ENCODE peak calls at places on chromosomes 2 and 18, in nine cellular contexts. J is body of pancreas, T is upper lobe of right lung, N is tibial artery, A is psoas muscle, P is lower lobe of right lung, O is pancreas, Z is aorta, W is heart right ventricle. R is an unnamed sample. For H3K27me3, the result is how much of the 10 kb centered on the place peaks cover.

GRCh38 chr18:11533942-11534496 is 75.4 kb upstream of the SLC35G4 start:
- DNase-seq in J (no peak), A (no peak), Z (no peak), T (no peak), P (no peak), N (no peak), O (no peak), W (no peak), R (no peak)

GRCh38 chr2:26058390-26058789 is 24.5 kb downstream of the RAB10 start:
- DNase-seq in O (no peak), A (no peak), W (no peak), N (no peak), J (no peak), T (no peak), Z (no peak), P (no peak), R (no peak)

GRCh38 chr18:8140841-8141501 is 468.3 kb upstream of the RAB12 start:
- DNase-seq in W (peak), P (no peak), O (no peak), A (peak), Z (no peak), N (no peak), T (no peak), J (peak), R (no peak)

GRCh38 chr2:3631851-3632659 is 25.9 kb upstream of the ALLC start:
- DNase-seq in O (no peak), W (no peak), P (no peak), A (no peak), J (peak), T (peak), N (peak), Z (no peak), R (no peak)

GRCh38 chr2:60550151-60550983 is 3.1 kb downstream of the BCL11A start:
- DNase-seq in P (peak), W (peak), N (no peak), A (no peak), O (peak), T (peak), J (peak), Z (peak), R (peak)

GRCh38 chr2:25954199-25954752 is 28.0 kb downstream of the KIF3C start:
- DNase-seq in N (no peak), W (no peak), Z (no peak), P (no peak), J (no peak), O (no peak), A (no peak), T (no peak), R (no peak)

GRCh38 chr2:178287652-178288344 is 93.5 kb downstream of the OSBPL6 start:
- DNase-seq in N (no peak), W (no peak), O (no peak), A (no peak), P (no peak), Z (no peak), T (no peak), J (no peak), R (no peak)

GRCh38 chr18:43213816-43214215 is 63.5 kb downstream of the SYT4 start:
- DNase-seq in P (no peak), Z (no peak), N (no peak), T (no peak), J (no peak), A (no peak), W (no peak), O (no peak), R (no peak)

GRCh38 chr2:43199492-43200481 is 26.6 kb downstream of the ZFP36L2 start:
- DNase-seq in A (no peak), J (peak), N (no peak), W (no peak), Z (no peak), T (no peak), O (peak), P (no peak), R (no peak)

GRCh38 chr2:102094917-102095316 is 47.6 kb upstream of the IL1R1 start:
- DNase-seq in O (no peak), P (no peak), T (no peak), Z (no peak), J (no peak), W (no peak), A (peak), N (no peak), R (no peak)

GRCh38 chr2:96108578-96109561 is 7.5 kb downstream of the ADRA2B start:
- DNase-seq in Z (peak), T (peak), A (no peak), J (no peak), W (peak), O (peak), P (peak), N (peak), R (no peak)

GRCh38 chr2:126704434-126705165 is 48.6 kb downstream of the GYPC start:
- DNase-seq in N (no peak), Z (no peak), T (no peak), A (no peak), O (no peak), W (no peak), P (no peak), J (no peak), R (no peak)

GRCh38 chr2:164917296-164917903 is 37.9 kb downstream of the SLC38A11 start:
- DNase-seq in O (no peak), A (no peak), P (no peak), J (peak), N (peak), T (no peak), W (peak), Z (peak), R (no peak)

GRCh38 chr2:157303612-157304011 is 22.0 kb downstream of the ERMN start:
- DNase-seq in W (no peak), O (no peak), A (no peak), P (no peak), N (no peak), J (no peak), Z (no peak), T (no peak), R (no peak)

GRCh38 chr2:9991221-9991620 is 39.7 kb downstream of the GRHL1 start:
- DNase-seq in W (no peak), O (no peak), A (no peak), Z (no peak), P (no peak), T (no peak), J (no peak), N (no peak), R (no peak)

GRCh38 chr2:73418343-73418742 is 32.7 kb downstream of the ALMS1 start:
- DNase-seq in N (peak), O (no peak), Z (peak), J (peak), W (peak), A (peak), P (peak), T (peak), R (no peak)

GRCh38 chr18:3998698-3999333 is 456.3 kb downstream of the DLGAP1 start:
- DNase-seq in Z (no peak), O (no peak), W (no peak), J (peak), N (no peak), T (no peak), P (no peak), A (no peak), R (no peak)

GRCh38 chr18:35497006-35497333 is 790 bp downstream of the INO80C start:
- DNase-seq in A (no peak), P (no peak), Z (no peak), J (peak), T (no peak), N (no peak), O (no peak), W (no peak), R (no peak)

GRCh38 chr18:10270160-10270571 is 184.3 kb upstream of the APCDD1 start:
- DNase-seq in A (no peak), N (peak), T (no peak), W (no peak), Z (peak), P (no peak), J (peak), O (no peak), R (no peak)

DNA sequence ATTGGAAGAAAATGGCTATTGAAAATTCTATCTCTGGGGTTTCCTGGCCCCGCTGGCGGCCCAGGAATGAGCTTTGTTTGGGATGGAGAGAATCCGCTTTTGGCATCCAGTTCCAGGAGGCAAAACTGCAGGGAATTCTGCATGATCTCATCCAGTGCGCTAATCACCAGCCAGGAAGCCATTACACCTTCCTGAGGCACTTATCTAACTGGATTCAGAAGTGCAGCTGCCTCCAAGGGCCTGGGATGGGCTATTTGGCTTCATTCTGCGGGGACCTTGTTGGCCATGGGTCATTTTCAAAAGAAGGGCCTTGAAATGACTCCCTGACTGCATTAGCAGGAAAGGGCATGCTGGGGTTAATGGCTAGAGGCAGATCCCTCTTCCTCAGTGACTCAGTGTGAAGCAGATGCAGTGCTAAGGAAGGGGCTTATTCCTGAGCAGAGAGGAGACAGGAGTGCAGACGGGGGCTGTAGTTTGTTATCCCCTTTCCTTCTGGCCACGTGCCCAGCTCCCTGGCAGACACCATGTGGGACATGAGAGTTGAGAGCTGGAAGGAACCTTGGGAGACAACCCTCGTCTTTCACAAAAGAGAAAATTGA is 161.6 kb downstream of the PRKCE start:
- DNase-seq in W (peak), A (peak), N (no peak), T (no peak), O (no peak), P (no peak), Z (no peak), J (no peak), R (no peak)
- H3K4me3 ChIP-seq in W (no peak), A (no peak), N (no peak), T (no peak), O (no peak), P (no peak), Z (no peak), J (no peak), R (no peak)

DNA sequence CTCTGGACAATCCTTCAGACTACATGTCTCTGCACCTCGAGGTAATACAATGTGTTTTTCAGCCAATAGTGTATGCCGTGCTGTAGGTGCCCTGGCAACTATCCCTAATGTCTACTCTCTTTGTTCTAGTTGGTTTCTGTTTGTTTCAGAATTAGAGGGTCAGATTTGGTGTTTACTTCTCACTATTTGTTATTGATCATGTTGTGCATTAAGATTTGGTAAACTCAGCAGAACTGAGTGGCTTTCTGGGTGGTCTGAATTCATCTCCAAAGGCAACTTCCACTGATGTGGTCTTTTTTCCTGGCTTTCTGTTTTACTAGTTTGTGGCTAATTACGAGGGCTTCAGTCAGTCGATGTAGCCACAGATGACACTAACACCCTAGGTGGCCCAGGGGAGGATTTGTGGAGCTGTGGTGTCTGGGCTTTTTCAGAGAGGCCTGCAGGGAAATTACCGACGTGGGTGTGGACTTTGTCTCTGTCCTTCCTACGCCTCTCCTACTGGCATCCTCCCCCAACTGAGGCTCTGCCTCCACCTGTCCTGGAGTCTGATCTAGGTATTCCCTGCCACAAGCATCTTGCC is 50.6 kb downstream of the CDCA7 start:
- DNase-seq in O (no peak), P (no peak), N (no peak), J (no peak), A (no peak), Z (no peak), W (no peak), T (no peak), R (no peak)
- H3K27me3 ChIP-seq in O (under half), P (under half), N (under half), J (under half), A (under half), Z (under half), W (under half), T (under half), R (under half)

DNA sequence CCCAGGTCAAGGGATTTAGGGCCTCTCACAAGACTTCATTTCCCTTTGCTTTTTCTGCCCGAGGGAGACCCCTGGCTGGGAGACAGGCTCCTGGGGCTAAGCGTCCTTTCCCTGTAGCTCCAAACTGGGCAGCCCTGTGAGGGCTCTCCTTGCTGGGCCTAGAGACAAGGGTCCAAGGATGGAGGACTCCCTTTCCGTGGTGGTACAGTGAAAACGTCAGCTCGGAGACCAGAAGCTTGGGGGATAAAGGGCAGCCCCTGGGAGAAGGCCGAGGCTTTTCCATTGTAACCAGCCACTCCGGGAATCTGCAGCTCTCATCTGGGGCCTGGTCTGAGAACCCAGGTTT is 2.3 kb downstream of the SIX2 start:
- DNase-seq in Z (no peak), A (no peak), N (no peak), T (no peak), O (no peak), P (no peak), W (no peak), J (no peak), R (no peak)
- H3K4me3 ChIP-seq in Z (no peak), A (peak), N (no peak), T (no peak), O (no peak), P (no peak), W (no peak), J (no peak), R (no peak)

GRCh38 chr2:163863073-163863472 is 127.3 kb upstream of the FIGN start:
- DNase-seq in O (no peak), W (no peak), J (no peak), T (no peak), N (no peak), P (no peak), A (no peak), Z (no peak), R (no peak)
- H3K27me3 ChIP-seq in O (under half), W (under half), J (under half), T (under half), N (under half), P (under half), A (under half), Z (under half), R (under half)

GRCh38 chr18:59156316-59156715 is 16.6 kb downstream of the SEC11C start:
- DNase-seq in A (no peak), O (no peak), W (no peak), N (no peak), Z (no peak), P (no peak), J (no peak), T (no peak), R (no peak)
- H3K4me3 ChIP-seq in A (no peak), O (no peak), W (no peak), N (no peak), Z (no peak), P (no peak), J (no peak), T (no peak), R (no peak)

GRCh38 chr2:237427807-237428506 is 14.0 kb upstream of the COL6A3 start:
- DNase-seq in P (no peak), J (no peak), T (no peak), N (no peak), Z (no peak), O (no peak), W (no peak), A (no peak), R (peak)
- H3K27me3 ChIP-seq in P (under half), J (under half), T (under half), N (under half), Z (under half), O (under half), W (under half), A (under half), R (under half)

DNA sequence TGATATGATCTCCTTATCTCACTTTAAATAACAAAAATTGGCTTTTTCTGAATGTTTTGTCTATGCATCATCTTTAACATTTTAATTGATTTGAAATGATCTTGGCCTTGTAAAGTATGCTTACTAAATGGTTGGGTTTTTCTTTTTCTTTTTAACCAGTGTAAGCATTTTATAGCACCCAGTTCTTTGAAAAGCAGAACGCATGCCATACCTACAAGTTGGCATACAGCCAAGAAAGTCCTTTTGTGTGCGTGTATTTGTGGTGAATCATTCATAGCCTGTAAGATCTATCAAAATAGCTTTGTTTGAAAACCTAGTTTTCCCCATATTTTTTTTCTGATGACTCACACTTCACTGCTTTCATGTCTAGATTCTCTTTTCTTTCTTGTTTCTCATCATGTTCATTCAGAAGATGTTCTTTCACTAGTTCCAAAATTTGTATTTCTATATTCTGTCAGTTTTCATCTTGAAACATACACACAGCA is 4.1 kb upstream of the VRK2 start:
- DNase-seq in P (no peak), T (no peak), W (no peak), A (no peak), O (no peak), Z (no peak), N (no peak), J (no peak), R (no peak)
- H3K4me3 ChIP-seq in P (no peak), T (no peak), W (no peak), A (no peak), O (no peak), Z (no peak), N (no peak), J (no peak), R (no peak)